ENCODE peak calls at places on chromosomes 2 and 18, in five cellular contexts. P is body of pancreas, X is neural progenitor cell, O is hepatocyte, B is ovary. N is an unnamed sample. For H3K27me3, the result is how much of the 10 kb centered on the place peaks cover.

GRCh38 chr2:241372376-241372992 is 16.4 kb downstream of the FARP2 start:
- DNase-seq in P (no peak), X (no peak), O (no peak), B (no peak), N (no peak)

GRCh38 chr2:240203031-240203841 is 62.8 kb upstream of the OTOS start:
- DNase-seq in P (no peak), X (peak), O (no peak), B (no peak), N (no peak)

GRCh38 chr18:2096581-2096980 is 474.7 kb downstream of the METTL4 start:
- DNase-seq in P (no peak), X (no peak), O (no peak), B (no peak), N (no peak)

GRCh38 chr2:169363570-169364150 is 1.3 kb upstream of the LRP2 start:
- DNase-seq in P (peak), X (peak), O (peak), B (no peak), N (peak)

GRCh38 chr2:231196592-231196991 is 1.8 kb upstream of the ARMC9 start:
- DNase-seq in P (no peak), X (no peak), O (no peak), B (no peak), N (no peak)

GRCh38 chr2:218736535-218736934 is 25.9 kb downstream of the TTLL4 start:
- DNase-seq in P (no peak), X (no peak), O (no peak), B (no peak), N (no peak)

GRCh38 chr18:2917255-2918047 is 70.6 kb downstream of the EMILIN2 start:
- DNase-seq in P (no peak), X (peak), O (no peak), B (no peak), N (no peak)

GRCh38 chr2:2613279-2614199 is 282.5 kb upstream of the MYT1L start:
- DNase-seq in P (peak), X (peak), O (peak), B (peak), N (peak)

GRCh38 chr2:127664895-127665225 is 10.5 kb downstream of the LIMS2 start:
- DNase-seq in P (no peak), X (no peak), O (no peak), B (peak), N (no peak)
- H3K4me3 ChIP-seq in P (no peak), X (no peak), O (no peak), B (peak), N (no peak)

GRCh38 chr18:70414315-70414714 is 125.5 kb downstream of the SOCS6 start:
- DNase-seq in P (no peak), X (no peak), O (no peak), B (no peak), N (no peak)

GRCh38 chr18:70415823-70416488 is 127.1 kb downstream of the SOCS6 start:
- DNase-seq in P (no peak), X (no peak), O (no peak), B (no peak), N (no peak)

GRCh38 chr18:70413455-70413854 is 124.6 kb downstream of the SOCS6 start:
- DNase-seq in P (no peak), X (no peak), O (no peak), B (no peak), N (no peak)

GRCh38 chr18:70411307-70411706 is 122.5 kb downstream of the SOCS6 start:
- DNase-seq in P (no peak), X (no peak), O (no peak), B (no peak), N (no peak)

DNA sequence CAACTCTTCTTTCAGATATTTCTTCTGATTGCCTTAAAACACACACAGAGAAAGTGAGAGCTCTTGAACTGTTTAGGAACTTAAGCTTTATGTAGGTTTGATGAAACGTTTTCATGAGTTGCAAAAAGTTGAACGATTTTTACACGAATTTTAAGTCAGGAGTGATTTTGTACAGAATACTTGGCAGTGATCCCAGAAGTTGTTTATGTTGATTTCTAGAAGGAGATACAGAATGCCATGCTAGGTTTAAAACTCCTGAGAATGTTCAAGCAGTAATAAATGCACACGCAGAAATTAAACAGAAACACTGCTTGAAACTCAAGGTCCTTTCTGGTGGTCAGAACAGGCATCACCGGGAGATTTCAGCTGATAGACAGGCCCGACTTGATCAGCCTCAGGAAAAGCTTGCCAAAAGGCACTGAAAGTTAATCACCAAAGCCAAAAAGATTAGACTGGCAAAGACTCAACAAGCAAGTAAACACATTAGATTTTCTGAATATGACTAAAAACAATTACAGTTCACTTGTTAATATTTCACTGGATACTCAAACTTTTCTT is 123.1 kb downstream of the SOCS6 start:
- DNase-seq in P (peak), X (no peak), O (no peak), B (no peak), N (no peak)
- TF ChIP-seq CTCF in P (no peak), X (no peak), O (no peak), B (no peak), N (no peak)

GRCh38 chr2:229869226-229869625 is 52.6 kb downstream of the TRIP12 start:
- DNase-seq in P (no peak), X (no peak), O (no peak), B (no peak), N (peak)

GRCh38 chr2:229865033-229865432 is 56.8 kb downstream of the TRIP12 start:
- DNase-seq in P (no peak), X (no peak), O (no peak), B (no peak), N (no peak)

GRCh38 chr2:229870903-229871650 is 50.7 kb downstream of the TRIP12 start:
- DNase-seq in P (no peak), X (no peak), O (no peak), B (no peak), N (no peak)

GRCh38 chr2:229873123-229873581 is 48.7 kb downstream of the TRIP12 start:
- DNase-seq in P (no peak), X (no peak), O (no peak), B (no peak), N (no peak)

GRCh38 chr2:229868794-229869193 is 53.0 kb downstream of the TRIP12 start:
- DNase-seq in P (no peak), X (no peak), O (no peak), B (no peak), N (no peak)
- H3K27me3 ChIP-seq in P (under half), X (under half), O (under half), B (under half), N (under half)

GRCh38 chr2:130728549-130729310 is at the start of gene GPR148:
- DNase-seq in P (no peak), X (no peak), O (no peak), B (no peak), N (no peak)
- H3K4me3 ChIP-seq in P (no peak), X (peak), O (no peak), B (peak), N (peak)